ENCODE peak calls at places on chromosomes 12 and 14, in five cellular contexts. Y is psoas muscle, P is hepatocyte, X is mammary epithelial cell, M is left ventricle myocardium inferior. R is an unnamed sample.
A peak's percentile ranks its signal among the peaks of the same experiment; 100 is the strongest.

GRCh38 chr14:67491741-67492504 is 3.4 kb upstream of the TMEM229B start:
- DNase-seq in X (no peak), M (peak; percentile 30), Y (no peak), P (no peak), R (no peak)

GRCh38 chr14:84017533-84017932 is 1512.4 kb upstream of the FLRT2 start:
- DNase-seq in X (no peak), P (no peak), Y (no peak), M (no peak), R (no peak)

GRCh38 chr12:13348464-13348863 is 151.9 kb downstream of the EMP1 start:
- DNase-seq in P (no peak), M (no peak), Y (no peak), X (no peak), R (no peak)

GRCh38 chr14:29601559-29602109 is 326.0 kb downstream of the PRKD1 start:
- DNase-seq in Y (no peak), P (no peak), X (no peak), M (no peak), R (no peak)

GRCh38 chr12:116662612-116663144 is 75.2 kb downstream of the SPRING1 start:
- DNase-seq in M (no peak), X (peak; percentile 8), P (peak; percentile 49), Y (no peak), R (no peak)

GRCh38 chr14:101917413-101918124 is 46.8 kb upstream of the DYNC1H1 start:
- DNase-seq in Y (no peak), P (no peak), X (no peak), M (no peak), R (no peak)

GRCh38 chr12:91588874-91589454 is 406.3 kb upstream of the DCN start:
- DNase-seq in P (no peak), X (no peak), Y (no peak), M (no peak), R (no peak)

GRCh38 chr12:112801055-112801454 is 9.5 kb downstream of the RPH3A start:
- DNase-seq in Y (no peak), P (no peak), M (no peak), X (no peak), R (no peak)

DNA sequence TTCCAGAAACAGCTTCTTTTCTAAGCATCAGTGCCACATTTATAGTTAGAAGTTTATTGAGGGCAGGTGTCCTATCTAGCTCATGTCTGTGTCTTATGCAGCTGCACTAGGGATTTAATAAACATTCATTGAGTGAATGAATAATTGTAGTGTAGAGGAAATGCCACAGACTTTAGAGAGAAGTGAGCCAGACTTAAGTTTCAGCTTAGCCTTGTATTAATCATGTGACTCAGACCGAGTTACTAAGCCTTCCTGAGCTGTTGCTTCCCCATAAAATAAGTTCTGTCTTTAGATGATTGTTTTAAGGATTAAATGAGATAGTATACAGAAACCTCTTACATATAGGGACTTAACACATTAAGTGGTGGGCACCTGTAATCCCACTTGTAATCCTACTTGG is 236.1 kb upstream of the DDHD1 start:
- DNase-seq in X (peak; percentile 72), Y (no peak), P (no peak), M (no peak), R (no peak)
- H3K4me3 ChIP-seq in X (no peak overlapping the region), Y (no peak overlapping the region), P (no peak overlapping the region), M (no peak overlapping the region), R (no peak overlapping the region)

GRCh38 chr14:71753126-71753830 is 179.0 kb upstream of the RGS6 start:
- DNase-seq in X (peak; percentile 68), Y (peak; percentile 89), M (peak; percentile 91), P (peak; percentile 92), R (peak; percentile 91)
- H3K4me3 ChIP-seq in X (no peak overlapping the region), Y (no peak overlapping the region), M (no peak overlapping the region), P (no peak overlapping the region), R (no peak overlapping the region)

GRCh38 chr14:36947362-36947761 is 225.0 kb downstream of the SLC25A21 start:
- DNase-seq in M (no peak), P (no peak), X (no peak), Y (no peak), R (no peak)

GRCh38 chr14:36950812-36951211 is 221.6 kb downstream of the SLC25A21 start:
- DNase-seq in Y (no peak), P (no peak), X (no peak), M (no peak), R (no peak)

GRCh38 chr14:36949371-36949770 is 223.0 kb downstream of the SLC25A21 start:
- DNase-seq in M (no peak), P (no peak), X (no peak), Y (no peak), R (no peak)

GRCh38 chr14:36946872-36947271 is 225.5 kb downstream of the SLC25A21 start:
- DNase-seq in X (no peak), P (no peak), M (no peak), Y (no peak), R (no peak)

GRCh38 chr14:36948157-36948859 is 224.1 kb downstream of the SLC25A21 start:
- DNase-seq in X (no peak), Y (no peak), M (no peak), P (no peak), R (no peak)
- H3K4me3 ChIP-seq in X (no peak overlapping the region), Y (no peak overlapping the region), M (no peak overlapping the region), P (no peak overlapping the region), R (no peak overlapping the region)

DNA sequence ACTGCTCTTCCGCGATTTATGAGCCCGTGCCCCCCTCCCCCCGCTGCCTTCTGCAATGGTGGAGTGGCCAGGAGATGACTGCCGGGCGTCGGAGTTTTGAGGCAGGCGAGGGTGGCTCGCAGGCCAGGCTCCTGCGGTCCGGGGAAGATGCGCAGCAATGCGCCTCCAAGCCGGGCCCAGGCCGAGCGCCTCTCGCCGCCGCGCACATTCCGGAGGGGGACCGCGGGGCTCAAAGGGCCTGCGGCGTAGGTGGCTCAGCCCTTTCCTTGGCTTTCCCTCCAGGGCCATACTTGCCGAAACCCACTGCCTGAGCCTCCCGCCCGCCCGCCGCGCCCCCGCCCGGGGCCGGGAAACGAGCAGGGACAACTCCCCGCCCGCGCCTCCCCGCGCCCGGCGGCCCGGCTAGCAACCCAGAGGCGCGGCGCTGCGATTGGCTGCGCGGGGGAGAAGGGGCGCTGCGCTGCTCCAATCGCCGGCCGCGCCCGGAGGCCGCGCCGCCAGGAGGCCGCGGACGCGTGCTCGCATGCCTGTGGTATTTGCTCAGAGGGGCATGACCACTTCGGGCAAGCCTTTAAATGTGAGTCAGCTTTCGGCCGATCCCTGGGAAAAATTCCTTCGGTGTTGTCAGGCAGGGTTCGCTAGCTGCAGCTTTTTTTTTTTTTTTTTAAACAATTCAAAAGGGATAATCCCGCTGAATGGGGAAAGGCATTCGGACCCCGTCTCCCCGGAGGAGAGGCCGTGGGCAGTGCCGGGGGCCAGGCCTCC is 157.9 kb upstream of the PARP11 start:
- DNase-seq in Y (peak; percentile 92), M (peak; percentile 82), X (peak; percentile 99), P (peak; percentile 97), R (peak; percentile 91)
- H3K4me3 ChIP-seq in Y (peak overlapping the region; percentile 67), M (peak overlapping the region; percentile 72), X (peak overlapping the region; percentile 25), P (no peak overlapping the region), R (peak overlapping the region; percentile 42)

GRCh38 chr12:46964496-46965098 is 114.8 kb upstream of the PCED1B start:
- DNase-seq in X (peak; percentile 54), P (peak; percentile 21), M (no peak), Y (no peak), R (no peak)
- H3K4me3 ChIP-seq in X (peak overlapping the region; percentile 13), P (no peak overlapping the region), M (peak overlapping the region; percentile 18), Y (peak overlapping the region; percentile 48), R (no peak overlapping the region)

GRCh38 chr12:108641446-108642268 is 8.0 kb upstream of the SELPLG start:
- DNase-seq in X (no peak), P (no peak), Y (no peak), M (no peak), R (no peak)
- H3K4me3 ChIP-seq in X (no peak overlapping the region), P (no peak overlapping the region), Y (no peak overlapping the region), M (no peak overlapping the region), R (no peak overlapping the region)

GRCh38 chr14:98931126-98931525 is 340.9 kb downstream of the BCL11B start:
- DNase-seq in Y (no peak), X (no peak), P (no peak), M (no peak), R (no peak)

GRCh38 chr14:98926802-98927201 is 345.2 kb downstream of the BCL11B start:
- DNase-seq in M (no peak), Y (no peak), P (no peak), X (no peak), R (no peak)

GRCh38 chr14:98926151-98926550 is 345.8 kb downstream of the BCL11B start:
- DNase-seq in P (no peak), M (no peak), X (no peak), Y (no peak), R (no peak)

GRCh38 chr14:98925362-98926040 is 346.5 kb downstream of the BCL11B start:
- DNase-seq in Y (no peak), X (no peak), M (no peak), P (no peak), R (no peak)

GRCh38 chr14:98928418-98928817 is 343.6 kb downstream of the BCL11B start:
- DNase-seq in M (no peak), P (no peak), X (no peak), Y (no peak), R (no peak)
- H3K4me3 ChIP-seq in M (no peak overlapping the region), P (no peak overlapping the region), X (no peak overlapping the region), Y (no peak overlapping the region), R (no peak overlapping the region)

GRCh38 chr12:113860950-113861349 is 105.2 kb downstream of the RBM19 start:
- DNase-seq in M (no peak), Y (no peak), X (peak; percentile 19), P (peak; percentile 62), R (no peak)
- H3K4me3 ChIP-seq in M (no peak overlapping the region), Y (no peak overlapping the region), X (no peak overlapping the region), P (no peak overlapping the region), R (no peak overlapping the region)

GRCh38 chr12:57840701-57841100 is 5.8 kb downstream of the CTDSP2 start:
- DNase-seq in P (peak; percentile 59), Y (no peak), M (no peak), X (peak; percentile 20), R (no peak)
- H3K4me3 ChIP-seq in P (no peak overlapping the region), Y (peak overlapping the region; percentile 96), M (peak overlapping the region; percentile 95), X (no peak overlapping the region), R (peak overlapping the region; percentile 98)